ENCODE peak calls at places on chromosomes 4 and X, in five cellular contexts. T is GM19239, J is osteocyte, E is AG09319, C is AG08396. Y is an unnamed sample.

GRCh38 chr4:476501-476900 is 22.5 kb downstream of the ZNF721 start:
- DNase-seq in T (no peak), J (no peak), E (no peak), C (peak), Y (no peak)

GRCh38 chrX:134634691-134635090 is 23.6 kb downstream of the PLAC1 start:
- DNase-seq in T (no peak), J (no peak), E (no peak), C (no peak), Y (no peak)

GRCh38 chr4:101005659-101006058 is 341.7 kb downstream of the PPP3CA start:
- DNase-seq in T (no peak), J (no peak), E (no peak), C (no peak), Y (no peak)

GRCh38 chr4:8882239-8882638 is 10.6 kb upstream of the HMX1 start:
- DNase-seq in T (no peak), J (no peak), E (no peak), C (no peak), Y (no peak)

GRCh38 chr4:15479089-15479912 is 9.6 kb downstream of the CC2D2A start:
- DNase-seq in T (peak), J (peak), E (peak), C (peak), Y (peak)

GRCh38 chrX:8036914-8037313 is 109.7 kb upstream of the PNPLA4 start:
- DNase-seq in T (no peak), J (no peak), E (no peak), C (no peak), Y (no peak)

GRCh38 chrX:107483976-107484726 is 34.7 kb downstream of the FRMPD3 start:
- DNase-seq in T (no peak), J (no peak), E (no peak), C (no peak), Y (no peak)

GRCh38 chr4:1393866-1394265 is 12.4 kb downstream of the NKX1-1 start:
- DNase-seq in T (no peak), J (no peak), E (no peak), C (no peak), Y (no peak)

GRCh38 chr4:7412586-7412975 is 22.1 kb downstream of the PSAPL1 start:
- DNase-seq in T (no peak), J (peak), E (no peak), C (no peak), Y (no peak)

GRCh38 chr4:97262769-97263168 is 880.5 kb downstream of the STPG2 start:
- DNase-seq in T (no peak), J (no peak), E (no peak), C (no peak), Y (no peak)

GRCh38 chr4:150056569-150056968 is 21.7 kb upstream of the DCLK2 start:
- DNase-seq in T (no peak), J (no peak), E (no peak), C (no peak), Y (no peak)

GRCh38 chrX:3803713-3804112 is 90.3 kb upstream of the PRKX start:
- DNase-seq in T (no peak), J (no peak), E (no peak), C (no peak), Y (no peak)

GRCh38 chr4:70895846-70896435 is 6.2 kb upstream of the MOB1B start:
- DNase-seq in T (peak), J (no peak), E (no peak), C (no peak), Y (no peak)

GRCh38 chr4:34766935-34767859 is 1477.1 kb downstream of the ARAP2 start:
- DNase-seq in T (no peak), J (no peak), E (no peak), C (no peak), Y (no peak)

GRCh38 chr4:848307-848691 is 22.4 kb upstream of the CPLX1 start:
- DNase-seq in T (no peak), J (no peak), E (no peak), C (no peak), Y (no peak)

GRCh38 chr4:7815562-7815961 is 124.1 kb downstream of the AFAP1 start:
- DNase-seq in T (no peak), J (no peak), E (no peak), C (no peak), Y (no peak)

GRCh38 chr4:8001564-8002355 is 62.1 kb upstream of the AFAP1 start:
- DNase-seq in T (no peak), J (no peak), E (no peak), C (no peak), Y (no peak)

GRCh38 chr4:87406462-87406861 is 15.5 kb upstream of the HSD17B11 start:
- DNase-seq in T (no peak), J (no peak), E (no peak), C (no peak), Y (no peak)

GRCh38 chr4:77713884-77714283 is 105.3 kb downstream of the CNOT6L start:
- DNase-seq in T (no peak), J (no peak), E (no peak), C (no peak), Y (no peak)

GRCh38 chrX:153460826-153461225 is 9.6 kb downstream of the HAUS7 start:
- DNase-seq in T (no peak), J (no peak), E (no peak), C (peak), Y (peak)

GRCh38 chrX:110087485-110088356 is 84.8 kb downstream of the TMEM164 start:
- DNase-seq in T (no peak), J (no peak), E (peak), C (peak), Y (peak)

GRCh38 chrX:39985551-39985950 is 112.2 kb downstream of the BCOR start:
- DNase-seq in T (no peak), J (no peak), E (no peak), C (no peak), Y (no peak)

GRCh38 chr4:8516061-8516573 is 64.1 kb upstream of the GPR78 start:
- DNase-seq in T (no peak), J (no peak), E (no peak), C (no peak), Y (no peak)